ENCODE peak calls at places on chromosomes 2 and 18, in four cellular contexts. B is spleen, O is GM13976, N is WTC11. W is an unnamed sample.

GRCh38 chr18:11865071-11865470 is 13.9 kb downstream of the CHMP1B start:
- DNase-seq in B (peak), O (no peak), N (no peak), W (no peak)

GRCh38 chr2:133452146-133452545 is 116.1 kb downstream of the NCKAP5 start:
- DNase-seq in B (no peak), O (no peak), N (no peak), W (no peak)

GRCh38 chr2:230666885-230667712 is 45.5 kb upstream of the CAB39 start:
- DNase-seq in B (no peak), O (no peak), N (no peak), W (no peak)

GRCh38 chr2:72743481-72743880 is 82.4 kb downstream of the EXOC6B start:
- DNase-seq in B (no peak), O (no peak), N (no peak), W (no peak)

GRCh38 chr2:60517441-60517840 is 36.0 kb downstream of the BCL11A start:
- DNase-seq in B (no peak), O (no peak), N (no peak), W (no peak)

GRCh38 chr18:79934311-79935097 is 16.9 kb downstream of the SLC66A2 start:
- DNase-seq in B (peak), O (no peak), N (peak), W (no peak)

GRCh38 chr2:171432969-171433762 is 624 bp downstream of the METTL8 start:
- DNase-seq in B (peak), O (peak), N (peak), W (no peak)

GRCh38 chr2:71963295-71963694 is 184.4 kb downstream of the CYP26B1 start:
- DNase-seq in B (no peak), O (no peak), N (no peak), W (no peak)

GRCh38 chr18:34942975-34943374 is 98.2 kb upstream of the MAPRE2 start:
- DNase-seq in B (no peak), O (no peak), N (no peak), W (no peak)
- TF ChIP-seq CTCF in B (no peak), O (no peak), N (no peak), W (no peak)

DNA sequence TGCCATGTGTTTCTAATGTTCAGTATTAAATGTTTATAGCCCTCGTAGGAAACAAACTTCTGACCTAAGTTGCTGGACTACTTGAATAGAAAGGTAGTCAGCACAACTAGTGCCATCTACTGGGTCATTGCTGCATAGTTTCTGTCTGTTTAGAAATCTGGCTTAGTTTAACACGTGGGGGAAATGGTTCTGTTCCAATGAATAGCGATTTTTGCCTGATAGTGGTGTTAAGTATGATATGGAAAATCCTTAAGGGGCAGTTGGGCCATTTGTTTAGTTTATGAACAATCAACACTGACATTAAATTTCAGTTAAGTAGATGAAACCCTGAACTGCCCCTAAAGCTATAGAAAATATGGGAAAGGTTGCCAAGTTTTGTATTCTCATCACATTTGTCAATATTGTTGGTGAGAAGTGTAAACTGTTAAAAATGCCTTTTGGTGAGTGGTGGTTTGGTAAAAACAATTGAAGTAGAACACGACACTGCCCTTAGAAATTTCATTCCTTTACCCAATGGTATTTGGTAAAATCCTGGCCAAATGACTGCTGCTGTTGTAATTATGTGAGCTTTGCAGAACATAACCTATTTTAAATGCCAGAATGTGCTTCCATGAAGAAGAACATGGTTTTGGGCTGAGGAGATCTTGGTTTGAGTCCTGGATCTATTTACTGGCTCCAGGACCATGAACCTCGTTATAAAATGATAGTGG is 13.2 kb downstream of the NABP1 start:
- DNase-seq in B (no peak), O (peak), N (no peak), W (no peak)
- TF ChIP-seq CTCF in B (peak), O (peak), N (no peak), W (peak)

GRCh38 chr18:76679259-76679658 is 143.1 kb upstream of the ZNF236 start:
- DNase-seq in B (no peak), O (no peak), N (peak), W (peak)
- TF ChIP-seq CTCF in B (no peak), O (no peak), N (no peak), W (no peak)

GRCh38 chr2:156321243-156321904 is 11.1 kb downstream of the NR4A2 start:
- DNase-seq in B (peak), O (peak), N (peak), W (no peak)

GRCh38 chr2:156320491-156320896 is 12.0 kb downstream of the NR4A2 start:
- DNase-seq in B (no peak), O (no peak), N (peak), W (peak)

GRCh38 chr2:156322103-156322671 is 10.3 kb downstream of the NR4A2 start:
- DNase-seq in B (no peak), O (peak), N (no peak), W (no peak)

GRCh38 chr2:156317631-156318030 is 14.9 kb downstream of the NR4A2 start:
- DNase-seq in B (no peak), O (no peak), N (no peak), W (no peak)

GRCh38 chr2:156319811-156320490 is 12.6 kb downstream of the NR4A2 start:
- DNase-seq in B (peak), O (peak), N (peak), W (peak)
- TF ChIP-seq CTCF in B (no peak), O (no peak), N (no peak), W (no peak)